ENCODE peak calls at places on chromosomes 1 and 21, in ten cellular contexts. C is iris pigment epithelial cell; I is hypothalamus; Q is amniotic stem cell; P is EH; L is psoas muscle; Y is DMS53; O is naive thymus-derived CD8-positive, alpha-beta T cell; B is AG10803; K is dorsolateral prefrontal cortex. G is an unnamed sample.

GRCh38 chr1:8985915-8986813 is 40.1 kb downstream of the SLC2A7 start:
- DNase-seq in C (peak), I (peak), Q (peak), P (peak), L (peak), Y (peak), O (no peak), B (peak), K (peak), G (peak)

GRCh38 chr1:115814685-115815398 is 26.1 kb downstream of the NHLH2 start:
- DNase-seq in C (no peak), I (no peak), Q (no peak), P (no peak), L (no peak), Y (no peak), O (no peak), B (no peak), K (no peak), G (no peak)

GRCh38 chr1:115478933-115479551 is 141.0 kb upstream of the NGF start:
- DNase-seq in C (no peak), I (no peak), Q (no peak), P (no peak), L (no peak), Y (peak), O (no peak), B (no peak), K (no peak), G (no peak)

GRCh38 chr1:19220991-19221390 is 10.9 kb upstream of the UBR4 start:
- DNase-seq in C (no peak), I (no peak), Q (no peak), P (no peak), L (no peak), Y (peak), O (no peak), B (peak), K (no peak), G (peak)

GRCh38 chr1:222165625-222166024 is 382.3 kb downstream of the HHIPL2 start:
- DNase-seq in C (no peak), I (no peak), Q (no peak), P (no peak), L (no peak), Y (no peak), O (no peak), B (no peak), K (no peak), G (no peak)

GRCh38 chr1:203188686-203189232 is 2.3 kb upstream of the CHI3L1 start:
- DNase-seq in C (no peak), I (no peak), Q (no peak), P (no peak), L (no peak), Y (no peak), O (no peak), B (no peak), K (no peak), G (no peak)

GRCh38 chr1:229843627-229844238 is 217.7 kb downstream of the URB2 start:
- DNase-seq in C (peak), I (peak), Q (no peak), P (peak), L (peak), Y (peak), O (no peak), B (no peak), K (peak), G (no peak)

GRCh38 chr1:184061396-184062003 is 10.0 kb downstream of the TSEN15 start:
- DNase-seq in C (peak), I (no peak), Q (no peak), P (peak), L (no peak), Y (no peak), O (no peak), B (peak), K (no peak), G (peak)

GRCh38 chr1:207751790-207752455 is at the start of gene CD46:
- DNase-seq in C (peak), I (peak), Q (peak), P (peak), L (peak), Y (peak), O (peak), B (peak), K (peak), G (peak)

GRCh38 chr21:29221259-29221744 is 77.4 kb upstream of the BACH1 start:
- DNase-seq in C (peak), I (no peak), Q (peak), P (peak), L (no peak), Y (no peak), O (no peak), B (peak), K (no peak), G (peak)

GRCh38 chr1:5267603-5268235 is 613.3 kb downstream of the AJAP1 start:
- DNase-seq in C (no peak), I (no peak), Q (no peak), P (no peak), L (no peak), Y (no peak), O (no peak), B (no peak), K (no peak), G (no peak)

G was measured in IMR-90.